ENCODE peak calls at places on chromosomes 4 and X, in four cellular contexts. T is BE2C, P is upper lobe of right lung, R is AG10803. O is an unnamed sample.

GRCh38 chr4:116016201-116016600 is 902.8 kb upstream of the NDST4 start:
- DNase-seq in T (no peak), P (no peak), R (peak), O (no peak)

GRCh38 chr4:73434311-73434710 is 1.7 kb upstream of the AFP start:
- DNase-seq in T (no peak), P (no peak), R (no peak), O (peak)

GRCh38 chrX:121851033-121851432 is 803.6 kb downstream of the GLUD2 start:
- DNase-seq in T (no peak), P (no peak), R (no peak), O (peak)

GRCh38 chr4:74632634-74633033 is 161.7 kb downstream of the BTC start:
- DNase-seq in T (no peak), P (no peak), R (peak), O (peak)

GRCh38 chrX:141760761-141761160 is 62.2 kb upstream of the SPANXD start:
- DNase-seq in T (no peak), P (no peak), R (peak), O (peak)

GRCh38 chrX:137982791-137983190 is 416.9 kb downstream of the ZIC3 start:
- DNase-seq in T (no peak), P (no peak), R (no peak), O (no peak)

GRCh38 chr4:155758500-155759371 is at the start of gene GUCY1B1:
- DNase-seq in T (peak), P (peak), R (peak), O (peak)

GRCh38 chrX:10574663-10575062 is 45.7 kb downstream of the MID1 start:
- DNase-seq in T (no peak), P (no peak), R (peak), O (no peak)

GRCh38 chrX:130224810-130225209 is 43.9 kb downstream of the ZNF280C start:
- DNase-seq in T (no peak), P (no peak), R (peak), O (peak)

GRCh38 chr4:24059839-24060238 is 170.0 kb upstream of the PPARGC1A start:
- DNase-seq in T (no peak), P (no peak), R (no peak), O (no peak)

GRCh38 chr4:84965558-84966381 is 720 bp downstream of the WDFY3 start:
- DNase-seq in T (peak), P (peak), R (peak), O (peak)

GRCh38 chr4:81631958-81632439 is 160.3 kb upstream of the RASGEF1B start:
- DNase-seq in T (no peak), P (no peak), R (peak), O (peak)

GRCh38 chrX:46301903-46302302 is 243.3 kb downstream of the ZNF674 start:
- DNase-seq in T (no peak), P (no peak), R (no peak), O (no peak)

GRCh38 chr4:114312349-114312748 is 286.3 kb upstream of the UGT8 start:
- DNase-seq in T (no peak), P (no peak), R (no peak), O (no peak)

GRCh38 chr4:90357117-90357710 is 230.0 kb downstream of the CCSER1 start:
- DNase-seq in T (no peak), P (no peak), R (peak), O (peak)

DNA sequence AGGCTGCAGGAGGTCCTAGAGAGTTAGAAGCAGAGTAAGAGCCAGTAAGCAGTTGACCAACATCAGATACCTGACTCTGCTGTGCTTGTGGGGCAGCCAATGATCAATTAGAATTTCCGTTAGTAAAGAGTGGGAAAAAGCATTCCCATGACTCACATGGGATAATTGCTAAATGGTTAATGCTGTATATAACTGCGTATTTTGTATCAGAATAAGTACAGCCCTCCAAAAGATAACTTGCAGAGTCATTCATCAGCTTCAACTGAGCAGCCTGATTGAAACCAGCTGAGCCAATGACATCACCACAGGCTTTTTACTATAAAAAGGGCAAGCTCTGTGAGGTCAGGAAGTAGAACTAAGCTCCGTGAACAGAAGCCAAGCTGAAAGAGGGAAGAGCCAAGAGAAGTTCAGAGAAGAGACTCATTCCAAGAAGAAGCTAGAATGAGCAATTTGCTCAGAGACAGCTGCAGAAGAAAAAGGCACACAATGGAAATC is 67.9 kb downstream of the PPP3CA start:
- DNase-seq in T (peak), P (no peak), R (peak), O (peak)
- H3K4me3 ChIP-seq in T (no peak), P (no peak), R (no peak), O (no peak)

GRCh38 chrX:135923353-135923752 is 29.8 kb downstream of the SAGE1 start:
- DNase-seq in T (no peak), P (no peak), R (no peak), O (no peak)
- TF ChIP-seq CTCF in T (peak), P (no peak), R (peak), O (peak)

GRCh38 chrX:1493317-1493856 is 40.7 kb upstream of the ASMTL start:
- DNase-seq in T (no peak), P (peak), R (no peak), O (no peak)

GRCh38 chrX:1488745-1489144 is 36.0 kb upstream of the ASMTL start:
- DNase-seq in T (no peak), P (no peak), R (no peak), O (no peak)

GRCh38 chrX:1493877-1494510 is 41.3 kb upstream of the ASMTL start:
- DNase-seq in T (no peak), P (peak), R (no peak), O (no peak)

GRCh38 chrX:1492421-1493012 is 39.8 kb upstream of the ASMTL start:
- DNase-seq in T (no peak), P (peak), R (no peak), O (no peak)

DNA sequence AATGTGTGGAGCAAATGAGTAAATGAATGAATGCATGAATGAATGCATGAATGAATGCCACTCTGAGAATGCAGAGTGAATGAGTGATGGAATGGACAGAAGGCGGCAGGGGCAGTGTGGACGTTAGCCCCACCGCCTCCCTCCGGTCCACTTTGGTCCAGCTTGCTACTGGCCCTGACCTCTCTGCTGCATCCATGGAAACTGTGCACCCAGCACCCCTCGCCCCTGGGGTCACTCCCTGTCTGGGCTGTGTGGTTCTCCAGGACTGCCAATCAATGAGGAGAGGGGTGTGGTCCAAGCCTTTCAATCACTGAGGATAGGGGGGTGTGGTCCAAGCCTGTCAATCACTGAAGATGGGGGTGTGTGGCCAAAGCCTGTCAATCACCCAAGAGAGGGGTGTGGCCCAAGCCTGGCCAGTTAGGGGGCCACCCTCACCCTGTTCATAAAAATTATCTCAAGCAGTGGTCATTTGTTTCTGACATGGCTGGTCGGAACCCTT is 39.2 kb upstream of the ASMTL start:
- DNase-seq in T (peak), P (peak), R (no peak), O (peak)
- H3K4me3 ChIP-seq in T (no peak), P (no peak), R (no peak), O (no peak)

DNA sequence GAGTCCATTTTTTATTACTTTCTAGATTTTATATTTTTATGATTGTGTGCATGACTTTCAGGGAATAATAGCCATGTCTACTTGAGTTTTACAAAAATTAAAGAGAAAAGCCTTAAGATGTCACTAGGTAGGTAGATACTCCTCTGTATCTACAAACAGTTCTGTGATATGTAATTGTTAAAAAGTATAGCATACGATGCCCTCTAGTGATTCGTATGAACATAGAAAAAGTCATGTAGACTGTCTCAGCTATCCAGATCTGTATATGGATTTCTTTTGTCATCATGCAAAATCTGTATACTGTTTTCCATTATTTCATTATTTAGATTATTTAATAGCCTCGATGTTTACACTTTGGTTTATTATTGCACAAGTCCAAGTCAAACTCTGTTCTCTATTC is 856.6 kb downstream of the CENPC start:
- DNase-seq in T (no peak), P (no peak), R (peak), O (peak)
- TF ChIP-seq CTCF in T (no peak), P (peak), R (no peak), O (peak)

GRCh38 chr4:87498446-87498900 is 30.7 kb downstream of the SPARCL1 start:
- DNase-seq in T (no peak), P (no peak), R (peak), O (no peak)
- H3K4me3 ChIP-seq in T (no peak), P (peak), R (peak), O (no peak)

DNA sequence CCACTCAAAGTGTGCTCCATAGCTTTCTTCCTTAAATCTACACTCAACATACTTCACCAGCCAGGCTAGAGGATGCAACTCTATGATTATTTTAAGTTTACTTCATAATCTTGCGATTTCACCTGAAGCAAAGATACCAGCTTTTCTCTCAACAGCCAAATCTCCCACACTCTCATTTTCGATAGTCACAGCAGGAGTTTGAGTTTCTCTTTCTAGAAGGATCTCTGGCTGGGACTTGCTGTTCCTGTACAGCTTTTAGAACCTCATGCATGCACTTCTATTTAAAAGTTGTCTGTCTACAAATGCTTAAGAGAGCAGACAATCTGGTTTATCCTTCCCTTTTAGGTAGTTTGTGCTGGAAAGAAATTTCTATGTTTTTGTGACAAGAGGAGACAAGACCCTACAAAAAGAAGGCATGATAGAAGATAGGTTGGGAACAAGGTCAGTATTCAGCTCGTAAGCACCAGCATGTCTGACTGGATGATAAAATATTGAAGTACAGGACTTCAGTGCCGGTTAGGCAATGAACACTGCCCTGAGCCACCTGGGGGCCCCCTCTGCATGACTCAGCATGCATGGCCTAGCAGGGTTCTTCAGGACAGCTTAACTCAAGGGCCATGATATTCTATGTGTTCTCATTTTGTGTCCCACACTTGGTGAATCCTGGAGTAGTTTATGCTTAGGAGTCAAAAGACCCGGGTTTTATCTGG is 65.6 kb downstream of the ATXN3L start:
- DNase-seq in T (peak), P (peak), R (peak), O (peak)
- TF ChIP-seq CTCF in T (peak), P (no peak), R (no peak), O (peak)

DNA sequence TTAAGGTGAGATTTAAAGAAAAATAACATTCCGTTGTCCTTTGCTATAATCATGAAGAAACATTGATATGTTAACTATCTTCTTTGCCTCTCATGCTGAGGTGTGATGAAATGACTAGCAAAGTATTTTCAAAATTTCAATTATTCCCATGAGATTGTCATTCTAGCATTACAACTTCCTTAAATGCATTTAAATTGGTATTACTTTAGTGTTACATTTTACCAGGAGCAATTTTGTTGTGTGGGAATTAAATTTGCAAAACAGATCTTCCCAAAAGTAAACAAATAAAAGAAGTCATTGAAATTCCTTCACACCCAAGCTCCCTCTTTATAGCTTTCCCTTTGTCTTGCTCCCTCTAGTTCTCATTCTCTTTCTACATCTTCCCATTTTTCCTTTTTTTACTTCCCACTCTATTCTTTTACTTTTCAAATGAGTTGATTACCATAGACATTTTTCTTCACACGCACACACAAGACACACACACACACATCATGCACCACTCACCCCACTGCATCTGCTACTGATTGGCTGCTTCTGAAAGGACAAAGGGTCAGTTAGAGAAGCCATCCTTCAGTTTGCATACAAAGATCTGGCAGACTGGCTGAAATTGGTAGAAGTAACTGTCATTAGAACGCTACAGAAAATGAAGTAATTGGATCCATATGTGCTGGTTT is 10.0 kb upstream of the APELA start:
- DNase-seq in T (no peak), P (no peak), R (peak), O (no peak)
- H3K4me3 ChIP-seq in T (no peak), P (no peak), R (no peak), O (no peak)

DNA sequence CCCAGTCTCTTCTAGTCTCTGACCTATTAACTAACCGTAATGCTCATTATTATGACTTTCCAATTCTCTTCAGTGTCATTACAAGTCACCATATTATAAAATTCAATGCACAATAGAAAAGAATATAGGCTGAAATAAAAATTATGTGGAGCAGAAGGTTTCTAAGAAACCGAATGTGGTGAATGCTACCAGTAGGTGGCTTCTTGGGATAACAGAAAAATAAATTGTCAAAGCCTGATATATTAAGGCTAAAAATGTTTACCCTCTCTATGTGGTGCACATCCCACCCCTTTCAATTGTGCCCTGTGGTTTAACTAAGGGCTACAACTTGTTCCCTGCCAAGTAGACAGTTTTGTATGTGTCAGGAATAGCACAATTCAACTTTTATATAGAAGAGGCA is 624.6 kb upstream of the TECRL start:
- DNase-seq in T (no peak), P (no peak), R (no peak), O (peak)
- TF ChIP-seq CTCF in T (peak), P (no peak), R (no peak), O (peak)

DNA sequence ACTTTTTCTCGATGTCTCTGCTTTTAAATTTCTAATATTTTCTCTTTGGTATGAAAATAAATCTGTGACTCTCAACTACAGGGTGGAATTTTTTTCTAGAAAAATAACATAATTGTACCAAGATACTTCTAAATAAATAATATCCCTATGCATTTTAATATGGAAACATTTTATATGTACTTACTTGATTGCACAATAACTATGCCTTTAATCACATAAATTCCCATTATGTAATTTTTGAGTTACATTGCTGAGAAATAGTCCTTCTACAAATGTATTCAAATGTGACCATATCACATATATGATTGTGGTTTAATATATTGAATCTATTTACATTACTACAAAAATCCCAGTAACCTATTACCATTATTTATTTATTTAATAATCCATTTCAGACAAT is 1543.3 kb upstream of the PABPC4L start:
- DNase-seq in T (no peak), P (no peak), R (no peak), O (no peak)
- H3K4me3 ChIP-seq in T (no peak), P (no peak), R (no peak), O (no peak)

O was measured in fibroblast of pulmonary artery.